ENCODE peak calls at places on chromosome 21, in nine cellular contexts. One of them, this sample, is unnamed.

GRCh38 chr21:31479222-31479621 is 135.2 kb upstream of the TIAM1 start:
- DNase-seq in uterus: no peak
- DNase-seq in H9: no peak
- DNase-seq in sigmoid colon: no peak
- DNase-seq in tibial artery: no peak
- DNase-seq in tibial nerve: no peak
- DNase-seq in IMR-90: no peak
- DNase-seq in heart right ventricle: no peak
- DNase-seq in brain microvascular endothelial cell: no peak
- DNase-seq in this sample: no peak

GRCh38 chr21:46060596-46061061 is 37.3 kb upstream of the COL6A2 start:
- DNase-seq in tibial nerve: peak; percentile 77
- DNase-seq in brain microvascular endothelial cell: peak; percentile 99
- DNase-seq in uterus: peak; percentile 88
- DNase-seq in H9: no peak
- DNase-seq in heart right ventricle: peak; percentile 88
- DNase-seq in IMR-90: peak; percentile 100
- DNase-seq in tibial artery: peak; percentile 97
- DNase-seq in sigmoid colon: peak; percentile 95
- DNase-seq in this sample: no peak

GRCh38 chr21:45152265-45152746 is 77.9 kb downstream of the ADARB1 start:
- DNase-seq in tibial artery: peak; percentile 74
- DNase-seq in brain microvascular endothelial cell: peak; percentile 61
- DNase-seq in tibial nerve: no peak
- DNase-seq in sigmoid colon: peak; percentile 80
- DNase-seq in uterus: no peak
- DNase-seq in H9: peak; percentile 71
- DNase-seq in heart right ventricle: no peak
- DNase-seq in IMR-90: no peak
- DNase-seq in this sample: peak; percentile 44

GRCh38 chr21:25283720-25284119 is 323.6 kb downstream of the MRPL39 start:
- DNase-seq in sigmoid colon: no peak
- DNase-seq in H9: peak; percentile 35
- DNase-seq in IMR-90: peak; percentile 56
- DNase-seq in tibial nerve: no peak
- DNase-seq in tibial artery: no peak
- DNase-seq in heart right ventricle: no peak
- DNase-seq in uterus: no peak
- DNase-seq in brain microvascular endothelial cell: peak; percentile 5
- DNase-seq in this sample: no peak

GRCh38 chr21:22791986-22792560 is 1793.9 kb downstream of the NCAM2 start:
- DNase-seq in IMR-90: peak; percentile 38
- DNase-seq in uterus: no peak
- DNase-seq in brain microvascular endothelial cell: peak; percentile 24
- DNase-seq in H9: no peak
- DNase-seq in tibial artery: no peak
- DNase-seq in tibial nerve: peak; percentile 34
- DNase-seq in heart right ventricle: no peak
- DNase-seq in sigmoid colon: no peak
- DNase-seq in this sample: no peak

GRCh38 chr21:41778974-41779600 is 12.2 kb upstream of the RIPK4 start:
- DNase-seq in heart right ventricle: no peak
- DNase-seq in H9: peak; percentile 75
- DNase-seq in brain microvascular endothelial cell: no peak
- DNase-seq in uterus: no peak
- DNase-seq in tibial nerve: no peak
- DNase-seq in sigmoid colon: no peak
- DNase-seq in IMR-90: no peak
- DNase-seq in tibial artery: no peak
- DNase-seq in this sample: no peak

GRCh38 chr21:44998621-44999427 is 59.0 kb downstream of the SLX9 start:
- DNase-seq in brain microvascular endothelial cell: no peak
- DNase-seq in uterus: peak; percentile 12
- DNase-seq in tibial artery: peak; percentile 55
- DNase-seq in IMR-90: no peak
- DNase-seq in H9: no peak
- DNase-seq in tibial nerve: no peak
- DNase-seq in heart right ventricle: no peak
- DNase-seq in sigmoid colon: peak; percentile 61
- DNase-seq in this sample: no peak

GRCh38 chr21:46158666-46159300 is 3.4 kb upstream of the FTCD start:
- DNase-seq in H9: no peak
- DNase-seq in uterus: no peak
- DNase-seq in sigmoid colon: peak; percentile 38
- DNase-seq in IMR-90: no peak
- DNase-seq in brain microvascular endothelial cell: no peak
- DNase-seq in heart right ventricle: no peak
- DNase-seq in tibial artery: peak; percentile 56
- DNase-seq in tibial nerve: no peak
- DNase-seq in this sample: peak; percentile 16

GRCh38 chr21:27831821-27832569 is 865.1 kb upstream of the ADAMTS5 start:
- DNase-seq in IMR-90: peak; percentile 57
- DNase-seq in tibial nerve: no peak
- DNase-seq in sigmoid colon: no peak
- DNase-seq in brain microvascular endothelial cell: no peak
- DNase-seq in uterus: no peak
- DNase-seq in H9: no peak
- DNase-seq in heart right ventricle: no peak
- DNase-seq in tibial artery: no peak
- DNase-seq in this sample: no peak

GRCh38 chr21:26964379-26964778 is 2.5 kb downstream of the ADAMTS5 start:
- DNase-seq in uterus: peak; percentile 86
- DNase-seq in tibial artery: peak; percentile 73
- DNase-seq in IMR-90: peak; percentile 15
- DNase-seq in H9: peak; percentile 83
- DNase-seq in brain microvascular endothelial cell: no peak
- DNase-seq in sigmoid colon: peak; percentile 92
- DNase-seq in heart right ventricle: peak; percentile 52
- DNase-seq in tibial nerve: no peak
- DNase-seq in this sample: no peak

GRCh38 chr21:25385912-25386474 is 221.3 kb downstream of the MRPL39 start:
- DNase-seq in heart right ventricle: no peak
- DNase-seq in uterus: no peak
- DNase-seq in tibial artery: no peak
- DNase-seq in tibial nerve: no peak
- DNase-seq in H9: peak; percentile 46
- DNase-seq in IMR-90: peak; percentile 77
- DNase-seq in sigmoid colon: no peak
- DNase-seq in brain microvascular endothelial cell: no peak
- DNase-seq in this sample: no peak

DNA sequence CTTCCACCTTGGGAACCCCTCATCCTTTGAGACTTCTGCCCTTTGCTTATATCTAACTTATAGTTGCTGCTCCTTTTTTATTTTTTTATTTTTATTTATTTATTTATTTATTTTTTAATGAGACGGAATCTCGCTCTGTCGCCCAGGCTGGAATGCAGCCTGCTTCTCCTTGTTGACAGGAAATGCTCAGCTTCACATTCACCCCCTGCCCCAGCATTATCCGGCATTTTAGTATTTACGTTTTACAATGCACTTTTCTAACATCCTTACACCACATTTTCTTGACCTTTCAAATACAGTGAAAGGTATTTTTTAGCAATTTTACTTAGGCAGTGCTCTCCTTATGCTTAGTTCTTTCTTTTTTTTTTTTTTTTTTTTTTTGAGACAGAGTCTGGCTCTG is 14.9 kb downstream of the CXADR start:
- DNase-seq in tibial artery: no peak
- DNase-seq in heart right ventricle: no peak
- DNase-seq in H9: no peak
- DNase-seq in brain microvascular endothelial cell: peak; percentile 12
- DNase-seq in sigmoid colon: no peak
- DNase-seq in uterus: no peak
- DNase-seq in tibial nerve: no peak
- DNase-seq in IMR-90: no peak
- DNase-seq in this sample: no peak
- H3K27ac ChIP-seq in tibial artery: no peak overlapping the region
- H3K27ac ChIP-seq in heart right ventricle: no peak overlapping the region
- H3K27ac ChIP-seq in H9: peak overlapping the region; percentile 70
- H3K27ac ChIP-seq in brain microvascular endothelial cell: peak overlapping the region; percentile 84
- H3K27ac ChIP-seq in sigmoid colon: no peak overlapping the region
- H3K27ac ChIP-seq in uterus: no peak overlapping the region
- H3K27ac ChIP-seq in tibial nerve: no peak overlapping the region
- H3K27ac ChIP-seq in IMR-90: no peak overlapping the region
- H3K27ac ChIP-seq in this sample: no peak overlapping the region

GRCh38 chr21:38925923-38926322 is 120.2 kb downstream of the ETS2 start:
- DNase-seq in IMR-90: peak; percentile 89
- DNase-seq in brain microvascular endothelial cell: peak; percentile 82
- DNase-seq in tibial nerve: peak; percentile 56
- DNase-seq in uterus: peak; percentile 81
- DNase-seq in tibial artery: peak; percentile 87
- DNase-seq in heart right ventricle: peak; percentile 71
- DNase-seq in H9: no peak
- DNase-seq in sigmoid colon: peak; percentile 91
- DNase-seq in this sample: no peak
- H3K27ac ChIP-seq in IMR-90: peak overlapping the region; percentile 24
- H3K27ac ChIP-seq in brain microvascular endothelial cell: no peak overlapping the region
- H3K27ac ChIP-seq in tibial nerve: peak overlapping the region; percentile 41
- H3K27ac ChIP-seq in uterus: peak overlapping the region; percentile 80
- H3K27ac ChIP-seq in tibial artery: peak overlapping the region; percentile 77
- H3K27ac ChIP-seq in heart right ventricle: peak overlapping the region; percentile 87
- H3K27ac ChIP-seq in H9: no peak overlapping the region
- H3K27ac ChIP-seq in sigmoid colon: peak overlapping the region; percentile 81
- H3K27ac ChIP-seq in this sample: no peak overlapping the region

GRCh38 chr21:37489553-37489952 is 123.0 kb downstream of the DYRK1A start:
- DNase-seq in sigmoid colon: no peak
- DNase-seq in uterus: no peak
- DNase-seq in IMR-90: no peak
- DNase-seq in heart right ventricle: no peak
- DNase-seq in H9: no peak
- DNase-seq in tibial nerve: no peak
- DNase-seq in brain microvascular endothelial cell: no peak
- DNase-seq in tibial artery: no peak
- DNase-seq in this sample: no peak

GRCh38 chr21:37490084-37490483 is 123.5 kb downstream of the DYRK1A start:
- DNase-seq in sigmoid colon: no peak
- DNase-seq in tibial artery: no peak
- DNase-seq in heart right ventricle: no peak
- DNase-seq in H9: no peak
- DNase-seq in tibial nerve: no peak
- DNase-seq in brain microvascular endothelial cell: no peak
- DNase-seq in uterus: no peak
- DNase-seq in IMR-90: no peak
- DNase-seq in this sample: no peak

GRCh38 chr21:37478821-37479220 is 112.2 kb downstream of the DYRK1A start:
- DNase-seq in uterus: no peak
- DNase-seq in IMR-90: no peak
- DNase-seq in heart right ventricle: no peak
- DNase-seq in sigmoid colon: no peak
- DNase-seq in brain microvascular endothelial cell: no peak
- DNase-seq in tibial nerve: no peak
- DNase-seq in tibial artery: no peak
- DNase-seq in H9: no peak
- DNase-seq in this sample: no peak

GRCh38 chr21:37483776-37484175 is 117.2 kb downstream of the DYRK1A start:
- DNase-seq in sigmoid colon: no peak
- DNase-seq in IMR-90: no peak
- DNase-seq in heart right ventricle: no peak
- DNase-seq in H9: peak; percentile 59
- DNase-seq in tibial nerve: no peak
- DNase-seq in tibial artery: no peak
- DNase-seq in brain microvascular endothelial cell: no peak
- DNase-seq in uterus: no peak
- DNase-seq in this sample: no peak

GRCh38 chr21:37484535-37485474 is 118.2 kb downstream of the DYRK1A start:
- DNase-seq in H9: no peak
- DNase-seq in uterus: no peak
- DNase-seq in tibial artery: no peak
- DNase-seq in tibial nerve: no peak
- DNase-seq in sigmoid colon: no peak
- DNase-seq in brain microvascular endothelial cell: no peak
- DNase-seq in heart right ventricle: no peak
- DNase-seq in IMR-90: peak; percentile 20
- DNase-seq in this sample: no peak
- H3K27ac ChIP-seq in H9: no peak overlapping the region
- H3K27ac ChIP-seq in uterus: no peak overlapping the region
- H3K27ac ChIP-seq in tibial artery: no peak overlapping the region
- H3K27ac ChIP-seq in tibial nerve: no peak overlapping the region
- H3K27ac ChIP-seq in sigmoid colon: no peak overlapping the region
- H3K27ac ChIP-seq in brain microvascular endothelial cell: no peak overlapping the region
- H3K27ac ChIP-seq in heart right ventricle: no peak overlapping the region
- H3K27ac ChIP-seq in IMR-90: no peak overlapping the region
- H3K27ac ChIP-seq in this sample: no peak overlapping the region

DNA sequence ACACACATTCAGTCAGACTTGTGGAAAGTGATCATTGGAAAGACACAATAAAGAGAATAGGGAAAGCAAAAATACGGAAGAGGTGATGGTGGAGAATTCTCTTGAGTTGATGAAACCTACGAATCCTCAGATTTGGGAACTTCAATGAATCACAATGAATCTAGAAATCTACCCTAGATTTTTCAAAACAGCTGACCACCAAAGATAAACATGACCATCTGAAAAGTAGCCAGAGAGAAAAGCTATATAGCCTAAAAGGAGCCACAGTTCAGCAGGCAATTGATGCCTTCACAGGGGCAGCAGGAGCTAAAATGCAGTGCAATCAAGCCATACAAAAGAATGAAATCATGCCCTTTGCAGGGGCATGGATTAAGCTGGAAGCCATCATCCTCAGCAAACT is 170.6 kb upstream of the RUNX1 start:
- DNase-seq in tibial nerve: no peak
- DNase-seq in brain microvascular endothelial cell: no peak
- DNase-seq in IMR-90: no peak
- DNase-seq in tibial artery: no peak
- DNase-seq in uterus: no peak
- DNase-seq in heart right ventricle: no peak
- DNase-seq in sigmoid colon: no peak
- DNase-seq in H9: no peak
- DNase-seq in this sample: no peak
- H3K27ac ChIP-seq in tibial nerve: no peak overlapping the region
- H3K27ac ChIP-seq in brain microvascular endothelial cell: no peak overlapping the region
- H3K27ac ChIP-seq in IMR-90: no peak overlapping the region
- H3K27ac ChIP-seq in tibial artery: no peak overlapping the region
- H3K27ac ChIP-seq in uterus: no peak overlapping the region
- H3K27ac ChIP-seq in heart right ventricle: no peak overlapping the region
- H3K27ac ChIP-seq in sigmoid colon: no peak overlapping the region
- H3K27ac ChIP-seq in H9: no peak overlapping the region
- H3K27ac ChIP-seq in this sample: no peak overlapping the region

This sample was measured in CD4-positive, alpha-beta T cell.